ENCODE peak calls at places on chromosome 14, in four cellular contexts. One of them, this sample, is unnamed.

GRCh38 chr14:87745507-87746118 is 247.4 kb downstream of the GALC start:
- DNase-seq in HepG2: peak
- DNase-seq in HCT116: peak
- DNase-seq in K562: peak
- DNase-seq in this sample: peak

GRCh38 chr14:101150010-101150409 is 246.5 kb upstream of the RTL1 start:
- DNase-seq in K562: no peak
- DNase-seq in HepG2: no peak
- DNase-seq in HCT116: no peak
- DNase-seq in this sample: no peak

GRCh38 chr14:99644723-99645544 is at the start of gene HHIPL1:
- DNase-seq in HCT116: no peak
- DNase-seq in HepG2: no peak
- DNase-seq in K562: no peak
- DNase-seq in this sample: peak

GRCh38 chr14:31051023-31051422 is 24.8 kb upstream of the STRN3 start:
- DNase-seq in HCT116: no peak
- DNase-seq in K562: no peak
- DNase-seq in HepG2: no peak
- DNase-seq in this sample: no peak

GRCh38 chr14:105890474-105891220 is 364.3 kb downstream of the TMEM121 start:
- DNase-seq in HepG2: no peak
- DNase-seq in HCT116: no peak
- DNase-seq in K562: peak
- DNase-seq in this sample: no peak

GRCh38 chr14:67396381-67396965 is 15.5 kb downstream of the PLEK2 start:
- DNase-seq in HepG2: no peak
- DNase-seq in K562: no peak
- DNase-seq in HCT116: no peak
- DNase-seq in this sample: no peak

GRCh38 chr14:58637391-58638230 is at the start of gene DACT1:
- DNase-seq in K562: peak
- DNase-seq in HepG2: no peak
- DNase-seq in HCT116: no peak
- DNase-seq in this sample: peak

GRCh38 chr14:74793506-74794155 is 30.5 kb downstream of the YLPM1 start:
- DNase-seq in HepG2: no peak
- DNase-seq in K562: peak
- DNase-seq in HCT116: no peak
- DNase-seq in this sample: no peak

GRCh38 chr14:32021341-32021740 is 55.8 kb upstream of the ARHGAP5 start:
- DNase-seq in HCT116: no peak
- DNase-seq in K562: no peak
- DNase-seq in HepG2: no peak
- DNase-seq in this sample: no peak

GRCh38 chr14:50040401-50040775 is 76.0 kb downstream of the VCPKMT start:
- DNase-seq in K562: no peak
- DNase-seq in HepG2: peak
- DNase-seq in HCT116: no peak
- DNase-seq in this sample: no peak

GRCh38 chr14:103561381-103562134 is 899 bp downstream of the BAG5 start:
- DNase-seq in HCT116: no peak
- DNase-seq in HepG2: peak
- DNase-seq in K562: peak
- DNase-seq in this sample: peak

GRCh38 chr14:105944632-105945610 is 418.5 kb downstream of the TMEM121 start:
- DNase-seq in HepG2: peak
- DNase-seq in HCT116: peak
- DNase-seq in K562: peak
- DNase-seq in this sample: peak

GRCh38 chr14:97977711-97978261 is 1180.6 kb downstream of the VRK1 start:
- DNase-seq in K562: no peak
- DNase-seq in HCT116: no peak
- DNase-seq in HepG2: no peak
- DNase-seq in this sample: peak

GRCh38 chr14:93234798-93235197 is 27.7 kb downstream of the UBR7 start:
- DNase-seq in HCT116: no peak
- DNase-seq in HepG2: no peak
- DNase-seq in K562: no peak
- DNase-seq in this sample: no peak

GRCh38 chr14:32434180-32434579 is 105.1 kb downstream of the AKAP6 start:
- DNase-seq in HCT116: no peak
- DNase-seq in HepG2: no peak
- DNase-seq in K562: peak
- DNase-seq in this sample: no peak

GRCh38 chr14:50249118-50249775 is 17.9 kb upstream of the SOS2 start:
- DNase-seq in K562: no peak
- DNase-seq in HepG2: no peak
- DNase-seq in HCT116: no peak
- DNase-seq in this sample: no peak

GRCh38 chr14:23294734-23295561 is 7.7 kb downstream of the PPP1R3E start:
- DNase-seq in HepG2: peak
- DNase-seq in HCT116: no peak
- DNase-seq in K562: peak
- DNase-seq in this sample: peak

GRCh38 chr14:50113381-50113811 is 3.0 kb downstream of the VCPKMT start:
- DNase-seq in HepG2: no peak
- DNase-seq in K562: no peak
- DNase-seq in HCT116: no peak
- DNase-seq in this sample: no peak

GRCh38 chr14:101026341-101026740 is 122.8 kb upstream of the RTL1 start:
- DNase-seq in HepG2: no peak
- DNase-seq in K562: no peak
- DNase-seq in HCT116: no peak
- DNase-seq in this sample: no peak

GRCh38 chr14:36915089-36915488 is 253.4 kb downstream of the PAX9 start:
- DNase-seq in HCT116: no peak
- DNase-seq in HepG2: no peak
- DNase-seq in K562: no peak
- DNase-seq in this sample: no peak

GRCh38 chr14:60278350-60278749 is 29.3 kb downstream of the PPM1A start:
- DNase-seq in HepG2: no peak
- DNase-seq in K562: no peak
- DNase-seq in HCT116: no peak
- DNase-seq in this sample: no peak

GRCh38 chr14:84254205-84254788 is 1275.6 kb upstream of the FLRT2 start:
- DNase-seq in K562: no peak
- DNase-seq in HCT116: no peak
- DNase-seq in HepG2: no peak
- DNase-seq in this sample: no peak

GRCh38 chr14:59208224-59208814 is 19.9 kb downstream of the DAAM1 start:
- DNase-seq in HepG2: no peak
- DNase-seq in K562: peak
- DNase-seq in HCT116: no peak
- DNase-seq in this sample: no peak

GRCh38 chr14:26872510-26872909 is 274.7 kb upstream of the NOVA1 start:
- DNase-seq in HCT116: no peak
- DNase-seq in HepG2: no peak
- DNase-seq in K562: peak
- DNase-seq in this sample: no peak

GRCh38 chr14:71726639-71727085 is 205.6 kb upstream of the RGS6 start:
- DNase-seq in HCT116: no peak
- DNase-seq in HepG2: no peak
- DNase-seq in K562: no peak
- DNase-seq in this sample: no peak

GRCh38 chr14:52911904-52912303 is 38.9 kb downstream of the FERMT2 start:
- DNase-seq in K562: no peak
- DNase-seq in HCT116: no peak
- DNase-seq in HepG2: no peak
- DNase-seq in this sample: no peak
- TF ChIP-seq ELF1 in K562: no peak
- TF ChIP-seq ELF1 in HCT116: no peak
- TF ChIP-seq ELF1 in HepG2: no peak
- TF ChIP-seq ELF1 in this sample: no peak

GRCh38 chr14:55846852-55847471 is 267.0 kb downstream of the KTN1 start:
- DNase-seq in HepG2: no peak
- DNase-seq in HCT116: no peak
- DNase-seq in K562: no peak
- DNase-seq in this sample: no peak
- TF ChIP-seq ELF1 in HepG2: no peak
- TF ChIP-seq ELF1 in HCT116: no peak
- TF ChIP-seq ELF1 in K562: no peak
- TF ChIP-seq ELF1 in this sample: no peak

DNA sequence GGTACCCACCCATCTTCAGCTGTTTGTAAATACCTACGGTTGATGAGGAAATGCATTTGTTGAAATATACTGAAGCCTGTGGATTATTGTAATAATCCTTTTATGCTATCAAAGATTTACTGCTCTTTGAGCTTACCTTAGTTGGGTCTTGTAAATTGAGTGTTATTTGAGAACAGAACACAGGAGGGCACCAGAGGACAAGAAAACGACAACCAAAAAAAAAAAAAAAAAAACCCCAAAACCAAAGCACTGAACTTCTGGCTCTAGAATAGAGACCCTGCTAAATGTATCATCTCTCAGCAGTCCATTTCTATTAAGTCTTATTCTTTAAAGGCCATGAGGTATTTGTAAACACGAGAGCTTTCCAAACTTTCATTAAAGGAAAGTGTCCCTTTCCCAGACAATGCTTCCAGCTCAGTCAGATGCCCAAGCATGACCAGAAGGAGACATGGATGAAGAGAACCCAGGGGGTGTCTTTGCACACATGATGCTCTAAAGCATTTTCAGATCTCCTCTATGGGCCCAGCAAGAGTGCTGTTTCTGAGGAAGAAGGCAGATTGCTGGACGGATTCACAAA is 763.9 kb downstream of the NRXN3 start:
- DNase-seq in K562: peak
- DNase-seq in HCT116: no peak
- DNase-seq in HepG2: peak
- DNase-seq in this sample: peak
- TF ChIP-seq ELF1 in K562: no peak
- TF ChIP-seq ELF1 in HCT116: no peak
- TF ChIP-seq ELF1 in HepG2: no peak
- TF ChIP-seq ELF1 in this sample: no peak

DNA sequence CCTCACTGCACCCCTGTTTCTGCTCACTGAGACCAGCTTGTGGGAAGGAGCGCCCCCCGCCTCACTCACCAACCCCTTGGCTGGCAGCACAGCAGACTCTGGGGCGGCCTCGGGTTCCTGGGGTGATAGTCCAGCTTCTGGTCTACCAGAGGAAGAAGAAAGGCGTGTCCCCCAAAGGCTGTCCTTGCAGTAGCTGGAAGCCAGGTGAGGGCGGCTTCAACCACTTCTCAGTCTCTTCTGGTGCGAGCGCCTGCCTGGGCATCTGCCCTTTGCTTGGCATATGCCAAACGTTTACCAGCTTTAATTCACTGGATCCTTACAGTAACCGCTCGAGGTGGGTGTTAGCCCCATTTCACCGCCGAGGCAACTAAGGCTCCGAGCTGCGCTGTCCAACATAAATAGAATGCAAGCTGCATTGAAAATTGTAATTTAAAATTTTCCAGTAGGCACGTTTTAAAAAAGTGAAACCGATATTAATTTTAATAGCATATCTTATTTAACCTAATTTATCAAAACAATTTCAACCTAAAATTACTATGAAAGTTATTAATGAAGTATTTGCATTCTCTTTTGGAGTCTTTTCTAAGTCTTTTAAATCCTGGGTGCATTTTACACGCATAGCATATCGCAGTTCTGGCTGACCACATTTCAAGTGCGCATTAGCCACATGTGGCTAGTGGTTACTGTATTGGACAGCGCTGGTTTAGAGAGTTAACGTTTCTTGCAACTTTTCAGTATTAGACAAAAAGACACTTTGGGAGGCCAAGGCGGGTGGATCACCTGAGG is 872 bp downstream of the FAM177A1 start:
- DNase-seq in HCT116: no peak
- DNase-seq in HepG2: peak
- DNase-seq in K562: no peak
- DNase-seq in this sample: no peak
- TF ChIP-seq ELF1 in HCT116: no peak
- TF ChIP-seq ELF1 in HepG2: no peak
- TF ChIP-seq ELF1 in K562: no peak
- TF ChIP-seq ELF1 in this sample: no peak

GRCh38 chr14:95523051-95523817 is 6.8 kb upstream of the SYNE3 start:
- DNase-seq in HepG2: peak
- DNase-seq in K562: peak
- DNase-seq in HCT116: no peak
- DNase-seq in this sample: no peak
- TF ChIP-seq ELF1 in HepG2: no peak
- TF ChIP-seq ELF1 in K562: peak
- TF ChIP-seq ELF1 in HCT116: no peak
- TF ChIP-seq ELF1 in this sample: no peak

DNA sequence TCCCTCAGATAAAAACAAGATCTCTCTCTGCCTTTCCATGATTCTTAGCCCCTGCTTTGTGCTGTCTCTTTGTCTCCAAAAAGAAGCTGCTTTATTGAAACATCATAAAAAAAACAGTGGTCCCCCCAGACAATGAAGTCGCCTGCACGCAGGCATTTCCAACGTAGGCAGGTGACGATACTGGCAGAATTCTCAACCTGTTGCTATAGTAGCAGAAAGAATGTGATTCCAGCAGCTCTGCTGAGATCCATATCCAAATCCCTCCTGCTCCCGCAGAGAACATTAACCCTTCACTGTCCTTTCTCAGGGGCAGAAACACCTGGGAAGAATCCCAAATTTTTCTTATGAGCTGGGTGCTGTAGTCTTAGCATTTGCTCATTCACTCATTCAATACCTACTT is 84.8 kb downstream of the STON2 start:
- DNase-seq in HCT116: no peak
- DNase-seq in HepG2: no peak
- DNase-seq in K562: no peak
- DNase-seq in this sample: no peak
- TF ChIP-seq ELF1 in HCT116: no peak
- TF ChIP-seq ELF1 in HepG2: no peak
- TF ChIP-seq ELF1 in K562: no peak
- TF ChIP-seq ELF1 in this sample: no peak

GRCh38 chr14:96100171-96101064 is 61.3 kb downstream of the C14orf132 start:
- DNase-seq in HCT116: peak
- DNase-seq in HepG2: peak
- DNase-seq in K562: peak
- DNase-seq in this sample: peak

GRCh38 chr14:96097752-96098151 is 58.6 kb downstream of the C14orf132 start:
- DNase-seq in HCT116: no peak
- DNase-seq in K562: no peak
- DNase-seq in HepG2: peak
- DNase-seq in this sample: no peak

GRCh38 chr14:96096639-96097610 is 57.8 kb downstream of the C14orf132 start:
- DNase-seq in HCT116: no peak
- DNase-seq in HepG2: no peak
- DNase-seq in K562: no peak
- DNase-seq in this sample: no peak

GRCh38 chr14:96098999-96099335 is 59.8 kb downstream of the C14orf132 start:
- DNase-seq in HepG2: no peak
- DNase-seq in HCT116: no peak
- DNase-seq in K562: no peak
- DNase-seq in this sample: no peak

GRCh38 chr14:96098309-96098998 is 59.3 kb downstream of the C14orf132 start:
- DNase-seq in HCT116: peak
- DNase-seq in K562: peak
- DNase-seq in HepG2: peak
- DNase-seq in this sample: peak
- TF ChIP-seq ELF1 in HCT116: no peak
- TF ChIP-seq ELF1 in K562: no peak
- TF ChIP-seq ELF1 in HepG2: no peak
- TF ChIP-seq ELF1 in this sample: no peak

This sample was measured in SK-N-SH.